ENCODE peak calls at places on chromosomes 12 and 14, in eight cellular contexts. J, U, W, C, B, E, V and T are unnamed samples.

GRCh38 chr14:52061380-52061779 is 7.5 kb downstream of the NID2 start:
- DNase-seq in W (no peak), J (no peak), B (peak; percentile 63), U (no peak), C (no peak), V (no peak), E (peak; percentile 73), T (no peak)

GRCh38 chr12:107282628-107283027 is 189.3 kb upstream of the CRY1 start:
- DNase-seq in J (no peak), W (no peak), B (no peak), E (no peak), V (no peak), C (no peak), U (no peak), T (no peak)

GRCh38 chr14:106459971-106460730 is 933.8 kb downstream of the TMEM121 start:
- DNase-seq in B (no peak), C (no peak), V (no peak), E (no peak), J (peak; percentile 45), U (no peak), W (no peak), T (no peak)

GRCh38 chr12:12926571-12927071 is 25.3 kb downstream of the GPRC5D start:
- DNase-seq in V (no peak), U (no peak), C (no peak), W (no peak), J (no peak), E (no peak), B (no peak), T (no peak)

GRCh38 chr12:53660064-53660463 is 15.8 kb downstream of the ATP5MC2 start:
- DNase-seq in W (no peak), V (peak; percentile 60), J (no peak), B (no peak), E (no peak), C (no peak), U (peak; percentile 62), T (no peak)

GRCh38 chr12:18703916-18704315 is 33.9 kb downstream of the PLCZ1 start:
- DNase-seq in J (no peak), V (no peak), U (no peak), W (no peak), E (no peak), C (peak; percentile 72), B (no peak), T (no peak)

GRCh38 chr14:23114669-23115491 is 4.2 kb downstream of the CEBPE start:
- DNase-seq in V (peak; percentile 69), J (no peak), E (no peak), C (no peak), B (no peak), W (no peak), U (no peak), T (peak; percentile 72)

GRCh38 chr12:54030889-54031860 is 1.7 kb upstream of the HOXC5 start:
- DNase-seq in E (peak; percentile 43), U (no peak), V (no peak), W (no peak), J (no peak), B (no peak), C (peak; percentile 80), T (peak; percentile 57)

GRCh38 chr12:77339610-77340009 is 274.2 kb upstream of the E2F7 start:
- DNase-seq in V (no peak), J (no peak), W (no peak), C (no peak), B (no peak), E (no peak), U (no peak), T (no peak)

GRCh38 chr14:22508662-22509035 is 80.4 kb downstream of the DAD1 start:
- DNase-seq in B (no peak), J (no peak), W (no peak), U (no peak), C (no peak), E (no peak), V (no peak), T (no peak)

GRCh38 chr14:50529288-50530179 is 2.8 kb downstream of the MAP4K5 start:
- DNase-seq in V (no peak), B (no peak), C (peak; percentile 31), E (no peak), U (no peak), W (no peak), J (no peak), T (no peak)

GRCh38 chr14:79564371-79564770 is 646.9 kb downstream of the DIO2 start:
- DNase-seq in C (no peak), E (no peak), W (no peak), V (no peak), J (no peak), U (no peak), B (no peak), T (no peak)

GRCh38 chr12:2607881-2608607 is 186.7 kb upstream of the FKBP4 start:
- DNase-seq in E (no peak), C (no peak), W (no peak), V (no peak), B (no peak), U (no peak), J (no peak), T (no peak)

GRCh38 chr12:121872546-121873223 is 14.0 kb upstream of the HPD start:
- DNase-seq in J (no peak), U (peak; percentile 72), B (peak; percentile 31), C (no peak), W (peak; percentile 42), V (peak; percentile 55), E (peak; percentile 20), T (no peak)

GRCh38 chr14:100122481-100123215 is 36.8 kb downstream of the DEGS2 start:
- DNase-seq in C (no peak), V (no peak), B (no peak), J (no peak), E (no peak), W (no peak), U (no peak), T (no peak)

GRCh38 chr12:54650409-54650808 is 2.2 kb upstream of the DCD start:
- DNase-seq in E (no peak), B (no peak), C (no peak), W (no peak), V (no peak), J (no peak), U (no peak), T (no peak)

GRCh38 chr12:13085968-13086686 is 17.3 kb downstream of the GSG1 start:
- DNase-seq in U (no peak), E (no peak), J (no peak), C (no peak), W (no peak), B (no peak), V (no peak), T (no peak)

GRCh38 chr12:13067322-13067721 is 23.1 kb downstream of the FAM234B start:
- DNase-seq in E (no peak), U (no peak), J (no peak), C (no peak), B (no peak), W (no peak), V (no peak), T (no peak)

GRCh38 chr12:13205809-13206559 is 9.5 kb downstream of the EMP1 start:
- DNase-seq in U (no peak), B (no peak), J (no peak), E (no peak), V (no peak), W (no peak), C (peak; percentile 83), T (no peak)

GRCh38 chr14:103393687-103394626 is 8.7 kb downstream of the MARK3 start:
- DNase-seq in B (no peak), J (peak; percentile 44), C (no peak), W (no peak), U (no peak), V (no peak), E (peak; percentile 46), T (no peak)

DNA sequence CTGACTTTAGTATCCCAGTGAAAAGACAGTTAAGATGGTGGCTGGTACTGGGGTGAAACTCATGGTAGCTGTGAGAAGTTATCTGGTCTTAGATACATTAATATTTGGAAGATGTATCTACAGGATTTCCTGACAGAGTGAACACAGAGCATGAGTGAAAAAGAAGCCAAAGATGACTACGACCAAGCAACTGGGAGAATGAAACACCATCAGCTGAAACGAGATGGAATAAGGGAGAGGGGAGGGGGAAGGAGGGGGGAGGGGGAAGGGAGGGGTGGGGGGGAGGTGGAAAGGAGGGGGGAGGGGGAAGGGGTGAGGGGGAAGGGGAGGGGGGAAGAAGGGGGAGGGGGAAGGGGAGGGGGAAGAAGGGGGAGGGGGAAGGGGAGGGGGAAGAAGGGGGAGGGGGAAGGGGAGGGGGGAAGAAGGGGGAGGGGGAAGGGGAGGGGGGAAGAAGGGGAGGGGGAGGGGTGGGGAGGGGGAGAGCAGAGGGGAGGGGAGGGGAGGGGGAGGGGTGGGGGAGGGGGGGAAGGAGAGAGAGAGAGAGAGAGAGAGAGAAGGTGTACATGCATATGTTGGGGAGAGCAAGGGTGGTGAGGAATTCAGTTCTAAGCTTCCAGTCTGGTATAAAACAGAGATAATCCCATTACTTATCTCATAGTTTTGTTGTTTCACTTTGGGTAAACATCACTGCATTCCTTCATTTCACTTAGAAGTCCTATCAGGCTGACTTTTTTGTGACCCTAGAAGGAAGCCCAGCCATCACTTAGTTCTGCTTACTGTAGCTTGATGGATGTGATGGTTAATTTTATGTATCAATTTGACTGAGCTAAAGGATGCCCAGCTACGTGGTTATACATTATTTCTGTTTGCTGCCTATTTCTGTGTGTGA is 73.9 kb downstream of the SPPL3 start:
- DNase-seq in B (no peak), W (no peak), V (no peak), C (peak; percentile 43), E (no peak), U (no peak), J (no peak), T (no peak)
- H3K4me1 ChIP-seq in B (peaks cover 82% of the 10 kb centered on the region), W (peaks cover 93% of the 10 kb centered on the region), V (peaks cover 4% of the 10 kb centered on the region), C (peaks cover 3% of the 10 kb centered on the region), E (peaks cover 59% of the 10 kb centered on the region), U (peaks cover 10% of the 10 kb centered on the region), J (peaks cover 30% of the 10 kb centered on the region), T (peaks cover 84% of the 10 kb centered on the region)

GRCh38 chr12:14948672-14949071 is 10.3 kb upstream of the ERP27 start:
- DNase-seq in C (peak; percentile 82), W (no peak), J (peak; percentile 92), B (no peak), U (peak; percentile 56), V (no peak), E (peak; percentile 53), T (no peak)
- H3K4me1 ChIP-seq in C (no peaks in the 10 kb centered on the region), W (peaks cover 37% of the 10 kb centered on the region), J (peaks cover 61% of the 10 kb centered on the region), B (peaks cover 75% of the 10 kb centered on the region), U (no peaks in the 10 kb centered on the region), V (peaks cover 8% of the 10 kb centered on the region), E (peaks cover 26% of the 10 kb centered on the region), T (peaks cover 52% of the 10 kb centered on the region)

GRCh38 chr14:69683971-69684370 is 72.6 kb downstream of the SUSD6 start:
- DNase-seq in E (no peak), C (no peak), V (no peak), J (no peak), W (no peak), B (no peak), U (no peak), T (no peak)
- H3K4me1 ChIP-seq in E (peaks cover 33% of the 10 kb centered on the region), C (no peaks in the 10 kb centered on the region), V (peaks cover 12% of the 10 kb centered on the region), J (peaks cover 54% of the 10 kb centered on the region), W (peaks cover 80% of the 10 kb centered on the region), B (peaks cover 95% of the 10 kb centered on the region), U (peaks cover 6% of the 10 kb centered on the region), T (peaks cover 90% of the 10 kb centered on the region)

DNA sequence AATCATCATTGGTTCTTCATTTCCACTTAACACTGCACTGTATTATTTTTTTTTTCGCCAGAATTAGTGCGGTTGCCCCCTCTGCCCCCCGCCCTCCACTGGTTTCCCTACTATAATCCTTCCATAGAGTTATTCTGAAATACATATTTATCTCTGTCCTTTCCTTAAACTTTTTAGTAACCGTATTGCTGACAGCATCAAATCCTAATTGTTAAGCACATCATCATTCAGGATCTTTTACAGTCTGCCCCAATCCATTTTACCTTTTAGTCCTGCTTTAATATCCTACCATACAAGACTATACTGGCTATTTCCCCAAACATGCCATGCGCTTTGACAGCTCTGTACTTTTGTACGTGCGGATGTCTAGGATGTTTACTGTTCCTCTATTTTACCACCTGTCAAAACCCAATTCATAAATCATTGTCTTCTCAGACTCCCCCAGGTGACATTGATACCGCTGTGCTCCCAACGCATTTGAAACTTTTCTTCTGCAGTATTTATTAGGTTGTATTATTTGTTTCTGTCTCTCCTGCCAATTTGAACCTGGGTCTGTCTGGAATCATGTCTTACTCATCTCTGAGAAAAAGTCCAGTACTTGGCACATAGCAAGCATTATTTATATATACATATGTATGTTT is 1.0 kb downstream of the FGFR1OP2 start:
- DNase-seq in V (no peak), B (no peak), W (no peak), J (peak; percentile 66), U (no peak), C (no peak), E (no peak), T (no peak)
- H3K4me1 ChIP-seq in V (no peaks in the 10 kb centered on the region), B (peaks cover 87% of the 10 kb centered on the region), W (peaks cover 69% of the 10 kb centered on the region), J (peaks cover 50% of the 10 kb centered on the region), U (no peaks in the 10 kb centered on the region), C (no peaks in the 10 kb centered on the region), E (peaks cover 21% of the 10 kb centered on the region), T (peaks cover 89% of the 10 kb centered on the region)